ENCODE peak calls at places on chromosome 7, in five cellular contexts. One of them, this sample, is unnamed.

GRCh38 chr7:128192497-128193142 is 48.5 kb upstream of the LEP start:
- DNase-seq in fibroblast of lung: no peak
- DNase-seq in CD8-positive, alpha-beta T cell: no peak
- DNase-seq in tibial nerve: no peak
- DNase-seq in IMR-90: no peak
- DNase-seq in this sample: no peak

GRCh38 chr7:104772405-104772821 is 241.6 kb upstream of the KMT2E start:
- DNase-seq in fibroblast of lung: no peak
- DNase-seq in CD8-positive, alpha-beta T cell: no peak
- DNase-seq in tibial nerve: no peak
- DNase-seq in IMR-90: no peak
- DNase-seq in this sample: no peak

GRCh38 chr7:144508702-144509101 is 105.2 kb upstream of the NOBOX start:
- DNase-seq in fibroblast of lung: no peak
- DNase-seq in CD8-positive, alpha-beta T cell: no peak
- DNase-seq in tibial nerve: no peak
- DNase-seq in IMR-90: no peak
- DNase-seq in this sample: no peak

GRCh38 chr7:91759205-91759863 is 121.2 kb downstream of the MTERF1 start:
- DNase-seq in fibroblast of lung: peak; percentile 54
- DNase-seq in CD8-positive, alpha-beta T cell: no peak
- DNase-seq in tibial nerve: no peak
- DNase-seq in IMR-90: no peak
- DNase-seq in this sample: peak; percentile 74

GRCh38 chr7:73567140-73567539 is 9.7 kb upstream of the BCL7B start:
- DNase-seq in fibroblast of lung: no peak
- DNase-seq in CD8-positive, alpha-beta T cell: no peak
- DNase-seq in tibial nerve: no peak
- DNase-seq in IMR-90: no peak
- DNase-seq in this sample: no peak

GRCh38 chr7:73519867-73520672 is 2.0 kb downstream of the BAZ1B start:
- DNase-seq in fibroblast of lung: no peak
- DNase-seq in CD8-positive, alpha-beta T cell: no peak
- DNase-seq in tibial nerve: no peak
- DNase-seq in IMR-90: peak; percentile 3
- DNase-seq in this sample: peak; percentile 12

GRCh38 chr7:3712841-3713240 is 411.8 kb downstream of the SDK1 start:
- DNase-seq in fibroblast of lung: no peak
- DNase-seq in CD8-positive, alpha-beta T cell: no peak
- DNase-seq in tibial nerve: no peak
- DNase-seq in IMR-90: no peak
- DNase-seq in this sample: no peak

GRCh38 chr7:128056901-128057300 is 25.7 kb upstream of the LRRC4 start:
- DNase-seq in fibroblast of lung: peak; percentile 57
- DNase-seq in CD8-positive, alpha-beta T cell: no peak
- DNase-seq in tibial nerve: no peak
- DNase-seq in IMR-90: peak; percentile 87
- DNase-seq in this sample: no peak

GRCh38 chr7:30914611-30915601 is 3.3 kb downstream of the AQP1 start:
- DNase-seq in fibroblast of lung: peak; percentile 43
- DNase-seq in CD8-positive, alpha-beta T cell: no peak
- DNase-seq in tibial nerve: no peak
- DNase-seq in IMR-90: peak; percentile 33
- DNase-seq in this sample: no peak

GRCh38 chr7:19009241-19009935 is 108.0 kb downstream of the TWIST1 start:
- DNase-seq in fibroblast of lung: peak; percentile 79
- DNase-seq in CD8-positive, alpha-beta T cell: no peak
- DNase-seq in tibial nerve: no peak
- DNase-seq in IMR-90: peak; percentile 71
- DNase-seq in this sample: no peak

GRCh38 chr7:4470246-4470645 is 211.8 kb upstream of the FOXK1 start:
- DNase-seq in fibroblast of lung: no peak
- DNase-seq in CD8-positive, alpha-beta T cell: no peak
- DNase-seq in tibial nerve: no peak
- DNase-seq in IMR-90: no peak
- DNase-seq in this sample: no peak

GRCh38 chr7:134014935-134015334 is 112.2 kb upstream of the LRGUK start:
- DNase-seq in fibroblast of lung: no peak
- DNase-seq in CD8-positive, alpha-beta T cell: no peak
- DNase-seq in tibial nerve: no peak
- DNase-seq in IMR-90: no peak
- DNase-seq in this sample: no peak

GRCh38 chr7:28301148-28301641 is 111.1 kb upstream of the CREB5 start:
- DNase-seq in fibroblast of lung: peak; percentile 50
- DNase-seq in CD8-positive, alpha-beta T cell: no peak
- DNase-seq in tibial nerve: no peak
- DNase-seq in IMR-90: peak; percentile 51
- DNase-seq in this sample: no peak

GRCh38 chr7:26153246-26153822 is 1.3 kb downstream of the NFE2L3 start:
- DNase-seq in fibroblast of lung: peak; percentile 24
- DNase-seq in CD8-positive, alpha-beta T cell: no peak
- DNase-seq in tibial nerve: no peak
- DNase-seq in IMR-90: no peak
- DNase-seq in this sample: no peak

GRCh38 chr7:111098011-111098925 is 7.3 kb downstream of the LRRN3 start:
- DNase-seq in fibroblast of lung: peak; percentile 71
- DNase-seq in CD8-positive, alpha-beta T cell: peak; percentile 28
- DNase-seq in tibial nerve: no peak
- DNase-seq in IMR-90: peak; percentile 58
- DNase-seq in this sample: no peak

GRCh38 chr7:151745090-151745638 is 131.8 kb downstream of the PRKAG2 start:
- DNase-seq in fibroblast of lung: peak; percentile 95
- DNase-seq in CD8-positive, alpha-beta T cell: no peak
- DNase-seq in tibial nerve: peak; percentile 31
- DNase-seq in IMR-90: peak; percentile 89
- DNase-seq in this sample: peak; percentile 86
- TF ChIP-seq CTCF in fibroblast of lung: peak; percentile 29
- TF ChIP-seq CTCF in CD8-positive, alpha-beta T cell: no peak
- TF ChIP-seq CTCF in tibial nerve: no peak
- TF ChIP-seq CTCF in IMR-90: peak; percentile 48
- TF ChIP-seq CTCF in this sample: peak; percentile 59

GRCh38 chr7:139777948-139778841 is at the start of gene HIPK2:
- DNase-seq in fibroblast of lung: peak; percentile 81
- DNase-seq in CD8-positive, alpha-beta T cell: peak; percentile 40
- DNase-seq in tibial nerve: peak; percentile 62
- DNase-seq in IMR-90: peak; percentile 73
- DNase-seq in this sample: no peak

GRCh38 chr7:139774376-139774775 is 3.4 kb downstream of the HIPK2 start:
- DNase-seq in fibroblast of lung: peak; percentile 75
- DNase-seq in CD8-positive, alpha-beta T cell: no peak
- DNase-seq in tibial nerve: no peak
- DNase-seq in IMR-90: peak; percentile 90
- DNase-seq in this sample: no peak

GRCh38 chr7:139775829-139776266 is 1.9 kb downstream of the HIPK2 start:
- DNase-seq in fibroblast of lung: peak; percentile 94
- DNase-seq in CD8-positive, alpha-beta T cell: peak; percentile 10
- DNase-seq in tibial nerve: peak; percentile 93
- DNase-seq in IMR-90: peak; percentile 85
- DNase-seq in this sample: no peak

GRCh38 chr7:139777304-139777890 is 401 bp downstream of the HIPK2 start:
- DNase-seq in fibroblast of lung: no peak
- DNase-seq in CD8-positive, alpha-beta T cell: peak; percentile 8
- DNase-seq in tibial nerve: no peak
- DNase-seq in IMR-90: no peak
- DNase-seq in this sample: no peak

DNA sequence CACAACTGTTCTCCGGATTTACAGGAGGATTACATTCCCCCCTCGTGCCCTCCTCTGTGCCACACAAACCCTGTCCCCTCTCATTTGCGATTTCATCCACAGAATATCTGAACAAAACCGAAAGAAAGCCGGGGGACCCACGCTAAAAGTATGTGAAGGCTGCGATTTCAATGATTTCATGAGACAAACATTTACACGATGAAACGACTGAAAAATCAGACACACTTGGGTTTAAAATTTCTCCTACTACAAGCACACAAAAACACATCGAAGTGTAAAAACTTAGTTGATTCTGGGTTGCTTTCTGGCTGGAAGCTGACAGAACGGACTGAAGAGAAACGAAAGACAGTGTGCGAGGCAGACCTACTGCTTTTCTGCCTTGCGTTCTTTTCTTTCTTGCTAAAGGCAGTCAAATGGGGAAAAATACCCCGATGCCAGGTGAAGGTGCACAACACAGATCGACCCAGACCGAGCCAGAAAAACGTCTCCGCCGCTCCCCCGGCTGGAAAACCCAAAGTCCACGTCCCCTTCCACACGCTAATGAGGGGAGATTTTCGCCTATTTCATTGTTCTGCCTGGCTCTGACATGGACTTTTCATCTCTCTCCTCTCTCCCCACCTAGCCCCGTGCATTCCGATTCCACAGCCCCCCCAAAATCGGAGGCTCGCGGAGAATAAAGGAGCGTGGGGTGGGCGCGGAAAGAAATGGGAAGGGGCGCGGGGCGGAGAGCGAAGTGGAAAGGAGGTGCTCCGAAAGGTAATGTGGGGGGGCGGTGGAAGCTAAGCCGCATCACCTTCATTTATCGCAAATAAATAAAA is 1.1 kb downstream of the HIPK2 start:
- DNase-seq in fibroblast of lung: peak; percentile 65
- DNase-seq in CD8-positive, alpha-beta T cell: no peak
- DNase-seq in tibial nerve: peak; percentile 31
- DNase-seq in IMR-90: peak; percentile 54
- DNase-seq in this sample: no peak
- H3K4me1 ChIP-seq in fibroblast of lung: peaks cover 16% of the 10 kb centered on the region
- H3K4me1 ChIP-seq in CD8-positive, alpha-beta T cell: peaks cover 40% of the 10 kb centered on the region
- H3K4me1 ChIP-seq in tibial nerve: peaks cover 37% of the 10 kb centered on the region
- H3K4me1 ChIP-seq in IMR-90: peaks cover 23% of the 10 kb centered on the region
- H3K4me1 ChIP-seq in this sample: peaks cover 30% of the 10 kb centered on the region

DNA sequence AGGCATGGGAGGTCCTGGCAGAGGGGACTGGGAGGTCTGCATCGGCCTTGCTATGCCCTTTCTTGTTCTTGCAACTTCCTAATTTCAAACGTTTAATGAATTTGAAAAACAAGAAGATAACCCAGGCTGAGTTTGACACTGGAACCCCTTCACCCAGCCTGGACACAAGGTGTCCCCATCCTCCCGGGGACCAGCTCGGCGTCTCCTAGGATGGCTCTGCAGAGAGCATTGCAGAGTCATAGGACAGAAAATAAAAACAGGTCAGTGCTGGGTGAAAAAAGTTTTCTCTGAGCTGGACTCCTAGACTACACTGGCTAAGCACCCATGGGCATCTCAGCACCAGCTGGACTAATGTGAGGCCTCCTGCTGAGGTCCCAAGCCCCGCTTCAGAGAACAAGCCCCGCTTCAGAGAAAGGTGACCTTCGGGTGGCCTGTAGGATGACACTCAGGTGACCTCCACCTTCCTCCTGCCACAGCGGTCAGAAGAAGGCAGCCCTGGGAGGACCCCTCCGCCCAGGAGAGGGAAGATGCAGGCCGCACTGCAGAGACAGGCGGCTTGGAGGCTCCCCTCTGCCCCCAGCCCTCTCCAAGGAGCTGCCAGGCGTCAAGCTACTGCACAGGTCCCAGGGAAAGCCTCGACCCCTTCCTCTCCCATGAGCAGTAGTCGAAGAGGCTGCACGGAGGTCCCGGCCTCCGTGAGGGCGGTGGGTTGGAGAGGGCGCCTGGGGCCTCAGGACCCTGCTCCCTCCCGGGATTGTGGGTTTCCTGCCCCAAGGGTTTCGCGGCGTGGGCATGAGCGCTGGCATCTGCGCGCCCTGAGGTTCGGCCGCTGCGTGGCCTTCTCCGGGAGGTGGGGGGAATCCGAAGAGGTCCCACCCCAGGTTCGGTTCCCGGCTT is 9.2 kb upstream of the UNCX start:
- DNase-seq in fibroblast of lung: no peak
- DNase-seq in CD8-positive, alpha-beta T cell: no peak
- DNase-seq in tibial nerve: no peak
- DNase-seq in IMR-90: no peak
- DNase-seq in this sample: no peak
- TF ChIP-seq CTCF in fibroblast of lung: no peak
- TF ChIP-seq CTCF in CD8-positive, alpha-beta T cell: no peak
- TF ChIP-seq CTCF in tibial nerve: no peak
- TF ChIP-seq CTCF in IMR-90: no peak
- TF ChIP-seq CTCF in this sample: no peak

DNA sequence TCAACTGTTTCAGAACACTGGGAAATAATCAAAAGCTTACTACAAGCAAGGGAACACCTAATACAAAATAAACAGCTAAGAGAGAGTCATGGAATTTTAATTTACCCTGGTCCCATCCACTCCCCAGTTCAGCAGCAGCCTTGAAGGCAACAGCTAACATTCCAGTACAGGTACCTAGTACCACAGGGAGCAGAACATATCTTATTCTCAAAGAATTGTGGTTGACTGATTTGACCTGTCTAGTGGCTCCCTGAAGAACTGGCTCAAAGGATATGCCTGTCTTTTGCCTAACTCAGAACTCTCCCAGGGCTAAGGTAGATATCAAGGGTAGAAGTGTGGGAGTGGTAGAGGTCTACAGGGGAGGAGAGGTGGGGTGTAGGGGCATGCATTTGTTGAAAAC is 32.3 kb downstream of the SMURF1 start:
- DNase-seq in fibroblast of lung: no peak
- DNase-seq in CD8-positive, alpha-beta T cell: no peak
- DNase-seq in tibial nerve: no peak
- DNase-seq in IMR-90: no peak
- DNase-seq in this sample: no peak
- H3K4me1 ChIP-seq in fibroblast of lung: peaks cover 29% of the 10 kb centered on the region
- H3K4me1 ChIP-seq in CD8-positive, alpha-beta T cell: peaks cover 20% of the 10 kb centered on the region
- H3K4me1 ChIP-seq in tibial nerve: peaks cover 54% of the 10 kb centered on the region
- H3K4me1 ChIP-seq in IMR-90: peaks cover 27% of the 10 kb centered on the region
- H3K4me1 ChIP-seq in this sample: peaks cover 42% of the 10 kb centered on the region

DNA sequence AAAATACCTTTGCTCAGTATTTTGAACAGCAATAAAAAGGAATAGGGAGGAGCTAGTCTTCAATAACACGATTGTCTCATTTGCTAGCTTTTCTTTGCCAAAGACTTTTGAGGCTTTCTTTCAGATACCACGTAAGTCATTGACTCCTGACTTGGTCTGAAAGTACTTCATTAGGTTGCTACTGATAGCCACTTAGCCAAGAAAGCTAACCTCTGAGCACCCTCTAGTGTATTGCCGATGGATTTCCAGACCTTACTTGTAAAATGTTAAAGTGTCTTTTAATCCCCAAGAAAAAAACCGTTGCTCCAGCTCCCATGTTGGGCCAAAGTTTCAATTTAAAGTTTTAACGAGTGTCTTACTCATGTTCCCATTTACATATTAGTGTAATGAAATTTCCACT is 63.4 kb upstream of the STRIP2 start:
- DNase-seq in fibroblast of lung: peak; percentile 15
- DNase-seq in CD8-positive, alpha-beta T cell: no peak
- DNase-seq in tibial nerve: no peak
- DNase-seq in IMR-90: peak; percentile 26
- DNase-seq in this sample: no peak
- TF ChIP-seq CTCF in fibroblast of lung: no peak
- TF ChIP-seq CTCF in CD8-positive, alpha-beta T cell: no peak
- TF ChIP-seq CTCF in tibial nerve: no peak
- TF ChIP-seq CTCF in IMR-90: peak; percentile 11
- TF ChIP-seq CTCF in this sample: peak; percentile 12

This sample was measured in RWPE2.